ENCODE peak calls at places on chromosomes 2 and 18, in eight cellular contexts. X is A549, U is uterus, P is K562, Y is thyroid gland, G is tibial nerve, A is HCT116, T is adrenal gland. I is an unnamed sample. For H3K4me1, the result is how much of the 10 kb centered on the place peaks cover.

GRCh38 chr2:189013677-189014380 is 39.7 kb downstream of the COL3A1 start:
- DNase-seq in X (no peak), U (no peak), P (no peak), Y (no peak), G (no peak), A (no peak), T (no peak), I (no peak)

GRCh38 chr18:65748321-65748720 is 2.5 kb upstream of the CDH7 start:
- DNase-seq in X (no peak), U (no peak), P (no peak), Y (no peak), G (no peak), A (no peak), T (no peak), I (no peak)

GRCh38 chr2:218999881-219000568 is 6.8 kb upstream of the CRYBA2 start:
- DNase-seq in X (no peak), U (no peak), P (no peak), Y (no peak), G (no peak), A (no peak), T (no peak), I (no peak)

GRCh38 chr2:182915369-182916326 is 49.2 kb upstream of the FRZB start:
- DNase-seq in X (peak), U (no peak), P (no peak), Y (no peak), G (no peak), A (no peak), T (peak), I (no peak)

GRCh38 chr18:58230438-58231179 is 186.6 kb downstream of the NEDD4L start:
- DNase-seq in X (peak), U (no peak), P (no peak), Y (peak), G (no peak), A (peak), T (no peak), I (no peak)

GRCh38 chr2:67057123-67057522 is 340.0 kb upstream of the ETAA1 start:
- DNase-seq in X (no peak), U (no peak), P (no peak), Y (no peak), G (no peak), A (no peak), T (no peak), I (no peak)

GRCh38 chr2:75896779-75897366 is 186.2 kb upstream of the GCFC2 start:
- DNase-seq in X (peak), U (no peak), P (no peak), Y (peak), G (no peak), A (no peak), T (no peak), I (no peak)

GRCh38 chr2:118223487-118224136 is 135.3 kb downstream of the INSIG2 start:
- DNase-seq in X (no peak), U (no peak), P (no peak), Y (no peak), G (no peak), A (no peak), T (no peak), I (no peak)

GRCh38 chr2:204634564-204634963 is 89.3 kb downstream of the PARD3B start:
- DNase-seq in X (no peak), U (no peak), P (no peak), Y (no peak), G (no peak), A (no peak), T (no peak), I (no peak)

GRCh38 chr18:33870059-33870458 is 292.0 kb downstream of the ASXL3 start:
- DNase-seq in X (no peak), U (no peak), P (no peak), Y (no peak), G (no peak), A (no peak), T (no peak), I (no peak)

GRCh38 chr2:71379086-71379485 is 47.5 kb downstream of the ZNF638 start:
- DNase-seq in X (peak), U (no peak), P (no peak), Y (no peak), G (no peak), A (peak), T (no peak), I (no peak)

GRCh38 chr2:163345795-163346573 is 389.8 kb downstream of the FIGN start:
- DNase-seq in X (peak), U (no peak), P (peak), Y (no peak), G (no peak), A (peak), T (no peak), I (no peak)

GRCh38 chr2:132421198-132421780 is 4.7 kb downstream of the GPR39 start:
- DNase-seq in X (no peak), U (no peak), P (no peak), Y (no peak), G (no peak), A (no peak), T (no peak), I (no peak)

GRCh38 chr2:234251326-234252271 is 201.1 kb downstream of the SPP2 start:
- DNase-seq in X (peak), U (no peak), P (no peak), Y (no peak), G (no peak), A (no peak), T (no peak), I (no peak)

GRCh38 chr18:13216732-13217465 is 1.7 kb upstream of the LDLRAD4 start:
- DNase-seq in X (no peak), U (peak), P (peak), Y (peak), G (no peak), A (no peak), T (no peak), I (no peak)

GRCh38 chr2:71207601-71208000 is 19.3 kb downstream of the PAIP2B start:
- DNase-seq in X (no peak), U (no peak), P (no peak), Y (no peak), G (no peak), A (no peak), T (no peak), I (no peak)

GRCh38 chr2:240953426-240954425 is 44.7 kb upstream of the SNED1 start:
- DNase-seq in X (no peak), U (no peak), P (no peak), Y (no peak), G (peak), A (no peak), T (peak), I (peak)

GRCh38 chr2:20599001-20599600 is 51.8 kb downstream of the HS1BP3 start:
- DNase-seq in X (no peak), U (peak), P (no peak), Y (peak), G (peak), A (no peak), T (peak), I (peak)

GRCh38 chr18:11149441-11150270 is at the start of gene PIEZO2:
- DNase-seq in X (peak), U (peak), P (peak), Y (peak), G (peak), A (no peak), T (peak), I (peak)

GRCh38 chr18:57312346-57313144 is 39.8 kb upstream of the ST8SIA3 start:
- DNase-seq in X (no peak), U (no peak), P (no peak), Y (no peak), G (no peak), A (no peak), T (no peak), I (no peak)

GRCh38 chr2:108224022-108224421 is 15.7 kb upstream of the SULT1C3 start:
- DNase-seq in X (no peak), U (no peak), P (no peak), Y (no peak), G (no peak), A (no peak), T (no peak), I (no peak)

GRCh38 chr2:192328297-192328696 is 133.6 kb upstream of the TMEFF2 start:
- DNase-seq in X (no peak), U (no peak), P (no peak), Y (no peak), G (no peak), A (no peak), T (no peak), I (no peak)

GRCh38 chr2:107529146-107529545 is 297.5 kb upstream of the RGPD4 start:
- DNase-seq in X (no peak), U (no peak), P (no peak), Y (peak), G (no peak), A (no peak), T (no peak), I (no peak)

GRCh38 chr18:30057398-30057797 is 985.1 kb downstream of the DSC3 start:
- DNase-seq in X (no peak), U (no peak), P (no peak), Y (no peak), G (no peak), A (no peak), T (no peak), I (no peak)
- H3K4me1 ChIP-seq in X (under half), U (under half), P (under half), Y (under half), G (under half), A (under half), T (under half), I (under half)

GRCh38 chr2:1743396-1744150 is 742 bp downstream of the PXDN start:
- DNase-seq in X (no peak), U (peak), P (no peak), Y (no peak), G (no peak), A (no peak), T (no peak), I (peak)

GRCh38 chr2:1745171-1746023 is 1.1 kb upstream of the PXDN start:
- DNase-seq in X (no peak), U (no peak), P (no peak), Y (no peak), G (no peak), A (no peak), T (no peak), I (peak)

GRCh38 chr2:1742680-1743395 is 1.5 kb downstream of the PXDN start:
- DNase-seq in X (peak), U (peak), P (no peak), Y (peak), G (peak), A (no peak), T (no peak), I (peak)

GRCh38 chr2:1744151-1744445 is 217 bp downstream of the PXDN start:
- DNase-seq in X (peak), U (no peak), P (no peak), Y (no peak), G (no peak), A (no peak), T (no peak), I (peak)

DNA sequence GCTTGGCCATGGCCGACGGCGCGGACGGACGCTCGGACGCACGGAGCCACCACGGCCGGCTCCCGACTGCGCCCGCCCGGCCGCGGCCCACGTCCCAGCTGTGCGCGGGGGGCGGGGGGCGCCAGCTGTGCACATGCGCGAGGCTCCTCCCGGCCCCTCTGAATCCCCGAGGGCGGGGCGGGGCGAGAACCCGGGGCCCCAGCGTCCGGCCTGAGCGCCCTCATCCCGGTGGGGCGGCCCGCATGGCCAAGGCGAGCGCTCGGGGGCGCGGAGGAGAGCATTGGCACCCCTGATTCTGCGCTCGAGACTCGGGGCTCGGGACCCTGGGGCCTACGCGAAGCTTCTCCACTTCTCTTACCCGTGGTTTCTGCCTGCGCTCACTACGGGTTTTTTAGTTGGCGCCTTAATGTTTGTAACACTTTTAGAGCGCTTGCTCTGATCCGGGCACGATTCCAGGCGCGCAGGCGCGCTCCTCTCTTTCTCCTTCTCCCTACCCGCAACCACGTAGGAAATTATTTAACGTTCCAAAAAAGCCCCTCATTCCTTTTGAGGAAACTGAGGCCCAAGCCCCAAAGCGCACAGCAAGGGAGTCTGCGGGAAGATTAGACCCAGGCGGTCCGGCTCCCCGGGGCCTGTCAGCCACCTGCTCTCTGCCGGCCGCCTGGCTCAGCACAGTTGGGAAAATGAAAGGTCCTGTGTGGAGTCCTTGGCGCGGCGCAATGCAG is at the start of gene PXDN:
- DNase-seq in X (no peak), U (peak), P (no peak), Y (peak), G (no peak), A (no peak), T (no peak), I (peak)
- TF ChIP-seq POLR2A in X (no peak), U (peak), P (no peak), Y (no peak), G (peak), A (no peak), T (no peak), I (no peak)

DNA sequence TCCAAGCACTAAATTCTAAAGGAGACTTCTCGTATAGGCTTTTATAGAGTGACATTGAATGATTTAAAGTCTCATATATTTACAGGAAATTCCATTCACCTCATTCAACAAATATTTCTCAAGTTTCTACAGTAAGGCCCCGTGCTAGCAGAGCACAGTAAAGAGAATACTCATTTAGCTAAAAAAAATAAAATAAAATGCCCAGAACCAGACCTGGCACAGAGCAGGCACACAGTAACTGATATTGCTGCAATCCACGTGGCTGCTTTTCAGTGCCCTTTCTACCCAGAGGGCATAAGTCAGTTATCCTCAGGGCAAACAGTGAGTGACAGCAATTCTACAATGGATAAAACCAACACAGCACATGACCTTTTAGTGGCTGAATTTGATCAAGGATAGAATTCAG is 52.6 kb downstream of the SUMO1 start:
- DNase-seq in X (no peak), U (no peak), P (no peak), Y (no peak), G (no peak), A (no peak), T (no peak), I (no peak)
- H3K27ac ChIP-seq in X (peak), U (no peak), P (no peak), Y (no peak), G (no peak), A (no peak), T (no peak), I (no peak)

GRCh38 chr2:136376211-136376610 is 258.3 kb upstream of the CXCR4 start:
- DNase-seq in X (no peak), U (no peak), P (no peak), Y (peak), G (no peak), A (no peak), T (no peak), I (peak)

GRCh38 chr2:136377423-136378382 is 259.8 kb upstream of the CXCR4 start:
- DNase-seq in X (no peak), U (no peak), P (no peak), Y (no peak), G (no peak), A (no peak), T (no peak), I (no peak)

GRCh38 chr2:136375017-136375901 is 257.3 kb upstream of the CXCR4 start:
- DNase-seq in X (no peak), U (no peak), P (no peak), Y (no peak), G (no peak), A (no peak), T (no peak), I (no peak)

GRCh38 chr2:136378712-136379595 is 261.0 kb upstream of the CXCR4 start:
- DNase-seq in X (peak), U (no peak), P (peak), Y (peak), G (no peak), A (peak), T (peak), I (peak)

GRCh38 chr2:136376798-136377211 is 258.9 kb upstream of the CXCR4 start:
- DNase-seq in X (no peak), U (no peak), P (no peak), Y (no peak), G (no peak), A (no peak), T (no peak), I (peak)
- H3K4me1 ChIP-seq in X (under half), U (under half), P (under half), Y (under half), G (under half), A (under half), T (under half), I (under half)

DNA sequence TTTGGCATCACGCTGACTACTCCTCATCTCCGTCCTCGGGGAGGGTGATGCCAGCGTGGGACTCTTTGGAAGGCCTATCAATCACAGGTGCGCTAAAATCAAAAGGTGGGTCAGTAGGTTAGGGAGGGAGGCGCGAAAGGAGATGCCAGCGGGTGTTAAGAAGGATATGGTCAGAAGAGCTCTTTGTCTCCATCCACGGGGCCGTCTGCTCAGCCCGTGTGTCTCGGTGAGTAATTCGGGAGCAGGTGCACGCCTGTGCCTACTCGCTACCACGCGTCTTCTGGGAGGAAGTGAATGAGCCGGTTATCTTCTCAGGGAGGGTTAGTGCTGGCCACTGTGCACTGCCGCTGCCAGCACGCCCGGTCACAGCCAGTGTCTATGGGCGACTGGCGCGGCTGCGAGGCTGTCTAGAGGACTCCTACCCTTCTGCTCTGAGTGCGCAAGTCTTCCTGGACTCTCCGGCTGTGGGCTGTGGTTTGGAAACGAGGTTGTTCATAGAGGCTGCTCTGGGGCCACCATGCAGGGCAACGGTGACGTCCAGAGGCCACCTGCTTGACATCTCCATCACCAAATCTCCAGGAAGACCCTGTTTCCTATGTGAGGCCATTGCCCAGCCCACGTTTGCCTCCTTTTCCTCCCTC is 153.4 kb downstream of the MBP start:
- DNase-seq in X (no peak), U (no peak), P (no peak), Y (no peak), G (no peak), A (no peak), T (no peak), I (no peak)
- TF ChIP-seq POLR2A in X (no peak), U (no peak), P (no peak), Y (no peak), G (no peak), A (no peak), T (no peak), I (no peak)

DNA sequence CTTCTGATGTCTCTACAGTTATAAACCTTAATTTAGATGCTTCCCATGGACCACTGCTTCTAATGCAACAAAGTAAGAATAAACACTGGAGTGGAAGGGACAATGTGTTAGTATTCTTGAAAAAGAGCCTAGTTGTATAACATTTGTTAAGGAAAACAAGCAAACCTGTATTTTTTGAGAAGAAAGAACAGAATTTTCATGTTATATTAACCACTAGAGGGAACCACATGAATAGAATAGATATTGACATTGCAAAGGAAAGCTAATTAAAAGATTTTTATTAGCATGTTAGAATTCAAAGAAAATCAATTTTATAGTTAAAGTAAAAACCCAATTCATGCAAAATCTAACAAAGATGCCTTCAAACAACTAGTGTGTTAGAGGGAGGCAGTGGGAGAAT is 151.2 kb upstream of the BARD1 start:
- DNase-seq in X (no peak), U (no peak), P (no peak), Y (no peak), G (no peak), A (no peak), T (no peak), I (no peak)
- H3K27ac ChIP-seq in X (no peak), U (no peak), P (no peak), Y (no peak), G (no peak), A (no peak), T (no peak), I (no peak)

GRCh38 chr2:43165378-43166025 is 60.9 kb downstream of the ZFP36L2 start:
- DNase-seq in X (no peak), U (no peak), P (no peak), Y (no peak), G (no peak), A (no peak), T (peak), I (no peak)
- H3K4me1 ChIP-seq in X (half or more), U (under half), P (under half), Y (under half), G (under half), A (under half), T (under half), I (under half)

DNA sequence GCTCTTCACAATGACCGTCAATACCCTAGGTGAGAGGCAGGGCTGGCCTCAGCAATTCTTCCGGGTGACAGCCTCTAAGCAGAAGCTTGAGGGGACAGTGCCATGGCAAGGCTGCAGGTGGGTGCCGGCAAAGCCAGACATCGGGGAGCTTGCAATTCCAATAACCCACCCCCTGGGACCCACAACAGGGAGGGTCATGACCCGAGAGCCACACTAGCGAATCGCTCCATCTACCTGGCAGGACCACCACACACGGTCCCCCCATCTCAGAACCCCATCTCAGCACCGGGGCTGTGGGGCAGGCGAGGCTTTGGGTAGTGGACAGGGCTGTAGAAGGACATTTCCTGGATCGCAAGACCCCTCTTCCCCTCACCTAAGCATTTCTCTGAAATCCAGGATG is 177.2 kb downstream of the ACKR3 start:
- DNase-seq in X (no peak), U (no peak), P (no peak), Y (no peak), G (no peak), A (no peak), T (no peak), I (no peak)
- TF ChIP-seq POLR2A in X (no peak), U (no peak), P (no peak), Y (no peak), G (no peak), A (no peak), T (no peak), I (no peak)

GRCh38 chr2:134402385-134402784 is 148.5 kb downstream of the MGAT5 start:
- DNase-seq in X (no peak), U (peak), P (no peak), Y (no peak), G (no peak), A (no peak), T (peak), I (no peak)
- H3K27ac ChIP-seq in X (no peak), U (peak), P (no peak), Y (peak), G (no peak), A (no peak), T (no peak), I (no peak)

I was measured in spleen.